ENCODE peak calls at places on chromosomes 4 and X, in eight cellular contexts. One of them, this sample, is unnamed.
A peak's percentile ranks its signal among the peaks of the same experiment; 100 is the strongest.

GRCh38 chrX:154729439-154729838 is 21.4 kb downstream of the GAB3 start:
- DNase-seq in brain microvascular endothelial cell: no peak
- DNase-seq in stimulated activated naive B cell treated with anti-CD40 and anti-IgM and Interleukin-4, amounts not matched to agents 10 μg/mL and 1 μg/mL and 100 μg/mL, for 72 hours: no peak
- DNase-seq in Calu3: no peak
- DNase-seq in A673: no peak
- DNase-seq in G401: no peak
- DNase-seq in PC-3: no peak
- DNase-seq in omental fat pad: no peak
- DNase-seq in this sample: no peak

GRCh38 chr4:10028910-10029309 is 7.6 kb upstream of the SLC2A9 start:
- DNase-seq in PC-3: peak; percentile 35
- DNase-seq in stimulated activated naive B cell treated with anti-CD40 and anti-IgM and Interleukin-4, amounts not matched to agents 10 μg/mL and 1 μg/mL and 100 μg/mL, for 72 hours: no peak
- DNase-seq in brain microvascular endothelial cell: no peak
- DNase-seq in omental fat pad: no peak
- DNase-seq in G401: no peak
- DNase-seq in Calu3: no peak
- DNase-seq in A673: no peak
- DNase-seq in this sample: no peak

GRCh38 chr4:155612074-155612473 is 54.6 kb upstream of the GUCY1A1 start:
- DNase-seq in brain microvascular endothelial cell: no peak
- DNase-seq in G401: no peak
- DNase-seq in A673: no peak
- DNase-seq in Calu3: no peak
- DNase-seq in PC-3: no peak
- DNase-seq in stimulated activated naive B cell treated with anti-CD40 and anti-IgM and Interleukin-4, amounts not matched to agents 10 μg/mL and 1 μg/mL and 100 μg/mL, for 72 hours: no peak
- DNase-seq in omental fat pad: no peak
- DNase-seq in this sample: no peak

GRCh38 chr4:53640576-53641459 is 49.5 kb upstream of the LNX1 start:
- DNase-seq in Calu3: peak; percentile 8
- DNase-seq in A673: peak; percentile 10
- DNase-seq in omental fat pad: no peak
- DNase-seq in stimulated activated naive B cell treated with anti-CD40 and anti-IgM and Interleukin-4, amounts not matched to agents 10 μg/mL and 1 μg/mL and 100 μg/mL, for 72 hours: no peak
- DNase-seq in G401: no peak
- DNase-seq in PC-3: no peak
- DNase-seq in brain microvascular endothelial cell: no peak
- DNase-seq in this sample: no peak

GRCh38 chr4:6095023-6095817 is 77.0 kb upstream of the C4orf50 start:
- DNase-seq in A673: no peak
- DNase-seq in stimulated activated naive B cell treated with anti-CD40 and anti-IgM and Interleukin-4, amounts not matched to agents 10 μg/mL and 1 μg/mL and 100 μg/mL, for 72 hours: no peak
- DNase-seq in PC-3: peak; percentile 77
- DNase-seq in omental fat pad: no peak
- DNase-seq in Calu3: no peak
- DNase-seq in G401: no peak
- DNase-seq in brain microvascular endothelial cell: peak; percentile 18
- DNase-seq in this sample: no peak

GRCh38 chrX:15737957-15738685 is at the start of gene CA5B:
- DNase-seq in Calu3: peak; percentile 99
- DNase-seq in brain microvascular endothelial cell: peak; percentile 84
- DNase-seq in G401: peak; percentile 54
- DNase-seq in stimulated activated naive B cell treated with anti-CD40 and anti-IgM and Interleukin-4, amounts not matched to agents 10 μg/mL and 1 μg/mL and 100 μg/mL, for 72 hours: peak; percentile 96
- DNase-seq in omental fat pad: peak; percentile 88
- DNase-seq in PC-3: peak; percentile 94
- DNase-seq in A673: peak; percentile 89
- DNase-seq in this sample: peak; percentile 23

GRCh38 chr4:107757860-107758476 is 37.9 kb upstream of the PAPSS1 start:
- DNase-seq in Calu3: no peak
- DNase-seq in PC-3: peak; percentile 61
- DNase-seq in omental fat pad: no peak
- DNase-seq in stimulated activated naive B cell treated with anti-CD40 and anti-IgM and Interleukin-4, amounts not matched to agents 10 μg/mL and 1 μg/mL and 100 μg/mL, for 72 hours: no peak
- DNase-seq in G401: peak; percentile 55
- DNase-seq in A673: peak; percentile 60
- DNase-seq in brain microvascular endothelial cell: no peak
- DNase-seq in this sample: no peak

GRCh38 chr4:157713342-157713741 is 459.5 kb downstream of the GASK1B start:
- DNase-seq in PC-3: peak; percentile 39
- DNase-seq in stimulated activated naive B cell treated with anti-CD40 and anti-IgM and Interleukin-4, amounts not matched to agents 10 μg/mL and 1 μg/mL and 100 μg/mL, for 72 hours: no peak
- DNase-seq in brain microvascular endothelial cell: no peak
- DNase-seq in G401: peak; percentile 97
- DNase-seq in omental fat pad: no peak
- DNase-seq in A673: no peak
- DNase-seq in Calu3: no peak
- DNase-seq in this sample: no peak

GRCh38 chr4:71171592-71171991 is 167.2 kb upstream of the SLC4A4 start:
- DNase-seq in brain microvascular endothelial cell: no peak
- DNase-seq in PC-3: no peak
- DNase-seq in stimulated activated naive B cell treated with anti-CD40 and anti-IgM and Interleukin-4, amounts not matched to agents 10 μg/mL and 1 μg/mL and 100 μg/mL, for 72 hours: no peak
- DNase-seq in G401: no peak
- DNase-seq in Calu3: no peak
- DNase-seq in A673: no peak
- DNase-seq in omental fat pad: no peak
- DNase-seq in this sample: no peak

GRCh38 chr4:10346023-10346422 is 111.2 kb downstream of the ZNF518B start:
- DNase-seq in Calu3: no peak
- DNase-seq in brain microvascular endothelial cell: no peak
- DNase-seq in G401: no peak
- DNase-seq in PC-3: peak; percentile 34
- DNase-seq in A673: no peak
- DNase-seq in stimulated activated naive B cell treated with anti-CD40 and anti-IgM and Interleukin-4, amounts not matched to agents 10 μg/mL and 1 μg/mL and 100 μg/mL, for 72 hours: no peak
- DNase-seq in omental fat pad: no peak
- DNase-seq in this sample: no peak

GRCh38 chr4:56909083-56909981 is 1.6 kb downstream of the REST start:
- DNase-seq in Calu3: peak; percentile 17
- DNase-seq in PC-3: peak; percentile 55
- DNase-seq in G401: peak; percentile 11
- DNase-seq in brain microvascular endothelial cell: peak; percentile 47
- DNase-seq in omental fat pad: no peak
- DNase-seq in A673: peak; percentile 51
- DNase-seq in stimulated activated naive B cell treated with anti-CD40 and anti-IgM and Interleukin-4, amounts not matched to agents 10 μg/mL and 1 μg/mL and 100 μg/mL, for 72 hours: no peak
- DNase-seq in this sample: peak; percentile 21

GRCh38 chr4:139581096-139581495 is 25.1 kb upstream of the SETD7 start:
- DNase-seq in omental fat pad: no peak
- DNase-seq in G401: no peak
- DNase-seq in A673: no peak
- DNase-seq in Calu3: no peak
- DNase-seq in brain microvascular endothelial cell: no peak
- DNase-seq in PC-3: no peak
- DNase-seq in stimulated activated naive B cell treated with anti-CD40 and anti-IgM and Interleukin-4, amounts not matched to agents 10 μg/mL and 1 μg/mL and 100 μg/mL, for 72 hours: no peak
- DNase-seq in this sample: no peak

GRCh38 chrX:154602226-154602625 is 16.9 kb downstream of the CTAG1B start:
- DNase-seq in G401: no peak
- DNase-seq in A673: no peak
- DNase-seq in Calu3: no peak
- DNase-seq in brain microvascular endothelial cell: no peak
- DNase-seq in omental fat pad: no peak
- DNase-seq in PC-3: no peak
- DNase-seq in stimulated activated naive B cell treated with anti-CD40 and anti-IgM and Interleukin-4, amounts not matched to agents 10 μg/mL and 1 μg/mL and 100 μg/mL, for 72 hours: no peak
- DNase-seq in this sample: no peak

GRCh38 chr4:80788798-80789197 is 241.7 kb upstream of the BMP3 start:
- DNase-seq in stimulated activated naive B cell treated with anti-CD40 and anti-IgM and Interleukin-4, amounts not matched to agents 10 μg/mL and 1 μg/mL and 100 μg/mL, for 72 hours: no peak
- DNase-seq in brain microvascular endothelial cell: no peak
- DNase-seq in G401: peak; percentile 8
- DNase-seq in A673: no peak
- DNase-seq in Calu3: no peak
- DNase-seq in omental fat pad: no peak
- DNase-seq in PC-3: no peak
- DNase-seq in this sample: peak; percentile 18

GRCh38 chrX:49037883-49038475 is 5.2 kb downstream of the TFE3 start:
- DNase-seq in omental fat pad: no peak
- DNase-seq in stimulated activated naive B cell treated with anti-CD40 and anti-IgM and Interleukin-4, amounts not matched to agents 10 μg/mL and 1 μg/mL and 100 μg/mL, for 72 hours: no peak
- DNase-seq in A673: no peak
- DNase-seq in Calu3: no peak
- DNase-seq in brain microvascular endothelial cell: no peak
- DNase-seq in G401: no peak
- DNase-seq in PC-3: peak; percentile 28
- DNase-seq in this sample: no peak

GRCh38 chr4:169986369-169986768 is 39.8 kb downstream of the MFAP3L start:
- DNase-seq in G401: no peak
- DNase-seq in omental fat pad: no peak
- DNase-seq in Calu3: no peak
- DNase-seq in PC-3: no peak
- DNase-seq in stimulated activated naive B cell treated with anti-CD40 and anti-IgM and Interleukin-4, amounts not matched to agents 10 μg/mL and 1 μg/mL and 100 μg/mL, for 72 hours: no peak
- DNase-seq in brain microvascular endothelial cell: no peak
- DNase-seq in A673: no peak
- DNase-seq in this sample: no peak

GRCh38 chr4:150127757-150128156 is 49.5 kb downstream of the DCLK2 start:
- DNase-seq in brain microvascular endothelial cell: no peak
- DNase-seq in Calu3: no peak
- DNase-seq in omental fat pad: no peak
- DNase-seq in A673: no peak
- DNase-seq in G401: no peak
- DNase-seq in stimulated activated naive B cell treated with anti-CD40 and anti-IgM and Interleukin-4, amounts not matched to agents 10 μg/mL and 1 μg/mL and 100 μg/mL, for 72 hours: no peak
- DNase-seq in PC-3: peak; percentile 64
- DNase-seq in this sample: no peak

GRCh38 chr4:53015681-53016080 is 153.6 kb downstream of the RASL11B start:
- DNase-seq in A673: peak; percentile 32
- DNase-seq in PC-3: peak; percentile 53
- DNase-seq in brain microvascular endothelial cell: peak; percentile 49
- DNase-seq in stimulated activated naive B cell treated with anti-CD40 and anti-IgM and Interleukin-4, amounts not matched to agents 10 μg/mL and 1 μg/mL and 100 μg/mL, for 72 hours: no peak
- DNase-seq in omental fat pad: no peak
- DNase-seq in G401: peak; percentile 27
- DNase-seq in Calu3: no peak
- DNase-seq in this sample: peak; percentile 37

GRCh38 chrX:125522752-125523151 is 203.1 kb downstream of the TEX13C start:
- DNase-seq in G401: no peak
- DNase-seq in omental fat pad: no peak
- DNase-seq in brain microvascular endothelial cell: no peak
- DNase-seq in Calu3: no peak
- DNase-seq in stimulated activated naive B cell treated with anti-CD40 and anti-IgM and Interleukin-4, amounts not matched to agents 10 μg/mL and 1 μg/mL and 100 μg/mL, for 72 hours: no peak
- DNase-seq in A673: no peak
- DNase-seq in PC-3: no peak
- DNase-seq in this sample: no peak

GRCh38 chr4:113455081-113455480 is 306.5 kb downstream of the CAMK2D start:
- DNase-seq in A673: no peak
- DNase-seq in stimulated activated naive B cell treated with anti-CD40 and anti-IgM and Interleukin-4, amounts not matched to agents 10 μg/mL and 1 μg/mL and 100 μg/mL, for 72 hours: no peak
- DNase-seq in PC-3: no peak
- DNase-seq in omental fat pad: no peak
- DNase-seq in Calu3: no peak
- DNase-seq in G401: no peak
- DNase-seq in brain microvascular endothelial cell: no peak
- DNase-seq in this sample: no peak

GRCh38 chr4:10089346-10089745 is 27.3 kb downstream of the WDR1 start:
- DNase-seq in brain microvascular endothelial cell: no peak
- DNase-seq in omental fat pad: no peak
- DNase-seq in stimulated activated naive B cell treated with anti-CD40 and anti-IgM and Interleukin-4, amounts not matched to agents 10 μg/mL and 1 μg/mL and 100 μg/mL, for 72 hours: no peak
- DNase-seq in Calu3: peak; percentile 36
- DNase-seq in G401: no peak
- DNase-seq in A673: no peak
- DNase-seq in PC-3: peak; percentile 19
- DNase-seq in this sample: no peak

GRCh38 chr4:13325744-13326143 is 158.4 kb downstream of the RAB28 start:
- DNase-seq in G401: no peak
- DNase-seq in brain microvascular endothelial cell: no peak
- DNase-seq in Calu3: no peak
- DNase-seq in omental fat pad: no peak
- DNase-seq in stimulated activated naive B cell treated with anti-CD40 and anti-IgM and Interleukin-4, amounts not matched to agents 10 μg/mL and 1 μg/mL and 100 μg/mL, for 72 hours: no peak
- DNase-seq in A673: no peak
- DNase-seq in PC-3: no peak
- DNase-seq in this sample: no peak

GRCh38 chr4:3768842-3769641 is 2.9 kb downstream of the ADRA2C start:
- DNase-seq in stimulated activated naive B cell treated with anti-CD40 and anti-IgM and Interleukin-4, amounts not matched to agents 10 μg/mL and 1 μg/mL and 100 μg/mL, for 72 hours: no peak
- DNase-seq in PC-3: no peak
- DNase-seq in G401: no peak
- DNase-seq in Calu3: no peak
- DNase-seq in A673: no peak
- DNase-seq in omental fat pad: no peak
- DNase-seq in brain microvascular endothelial cell: no peak
- DNase-seq in this sample: no peak

GRCh38 chrX:57900961-57901360 is 9.3 kb downstream of the ZXDA start:
- DNase-seq in PC-3: peak; percentile 27
- DNase-seq in brain microvascular endothelial cell: peak; percentile 8
- DNase-seq in G401: no peak
- DNase-seq in omental fat pad: no peak
- DNase-seq in Calu3: no peak
- DNase-seq in stimulated activated naive B cell treated with anti-CD40 and anti-IgM and Interleukin-4, amounts not matched to agents 10 μg/mL and 1 μg/mL and 100 μg/mL, for 72 hours: no peak
- DNase-seq in A673: peak; percentile 71
- DNase-seq in this sample: no peak

GRCh38 chr4:123481034-123481433 is 84.4 kb downstream of the SPRY1 start:
- DNase-seq in PC-3: peak; percentile 72
- DNase-seq in Calu3: no peak
- DNase-seq in omental fat pad: no peak
- DNase-seq in stimulated activated naive B cell treated with anti-CD40 and anti-IgM and Interleukin-4, amounts not matched to agents 10 μg/mL and 1 μg/mL and 100 μg/mL, for 72 hours: no peak
- DNase-seq in A673: no peak
- DNase-seq in G401: peak; percentile 12
- DNase-seq in brain microvascular endothelial cell: peak; percentile 61
- DNase-seq in this sample: peak; percentile 42

GRCh38 chr4:74675673-74676279 is 118.5 kb downstream of the BTC start:
- DNase-seq in omental fat pad: no peak
- DNase-seq in PC-3: peak; percentile 82
- DNase-seq in brain microvascular endothelial cell: peak; percentile 62
- DNase-seq in A673: peak; percentile 48
- DNase-seq in Calu3: peak; percentile 47
- DNase-seq in G401: peak; percentile 12
- DNase-seq in stimulated activated naive B cell treated with anti-CD40 and anti-IgM and Interleukin-4, amounts not matched to agents 10 μg/mL and 1 μg/mL and 100 μg/mL, for 72 hours: no peak
- DNase-seq in this sample: peak; percentile 25

GRCh38 chr4:175770555-175770954 is 41.5 kb downstream of the GPM6A start:
- DNase-seq in Calu3: no peak
- DNase-seq in brain microvascular endothelial cell: no peak
- DNase-seq in G401: peak; percentile 59
- DNase-seq in stimulated activated naive B cell treated with anti-CD40 and anti-IgM and Interleukin-4, amounts not matched to agents 10 μg/mL and 1 μg/mL and 100 μg/mL, for 72 hours: no peak
- DNase-seq in omental fat pad: no peak
- DNase-seq in PC-3: peak; percentile 10
- DNase-seq in A673: no peak
- DNase-seq in this sample: no peak

GRCh38 chrX:37753384-37753783 is 26.5 kb upstream of the CYBB start:
- DNase-seq in stimulated activated naive B cell treated with anti-CD40 and anti-IgM and Interleukin-4, amounts not matched to agents 10 μg/mL and 1 μg/mL and 100 μg/mL, for 72 hours: no peak
- DNase-seq in A673: no peak
- DNase-seq in Calu3: no peak
- DNase-seq in PC-3: no peak
- DNase-seq in brain microvascular endothelial cell: no peak
- DNase-seq in G401: no peak
- DNase-seq in omental fat pad: no peak
- DNase-seq in this sample: no peak

GRCh38 chrX:102883491-102883890 is 53.6 kb upstream of the RAB40AL start:
- DNase-seq in A673: no peak
- DNase-seq in G401: no peak
- DNase-seq in stimulated activated naive B cell treated with anti-CD40 and anti-IgM and Interleukin-4, amounts not matched to agents 10 μg/mL and 1 μg/mL and 100 μg/mL, for 72 hours: no peak
- DNase-seq in brain microvascular endothelial cell: no peak
- DNase-seq in PC-3: no peak
- DNase-seq in Calu3: no peak
- DNase-seq in omental fat pad: no peak
- DNase-seq in this sample: no peak

This sample was measured in skeletal muscle cell.